ENCODE peak calls at places on chromosomes 5 and 9, in seven cellular contexts. O, W, M, B, X, L and Y are unnamed samples.

GRCh38 chr5:142597546-142598337 is 88.1 kb downstream of the FGF1 start:
- DNase-seq in O (peak; percentile 85), W (no peak), M (peak; percentile 56), B (no peak), X (no peak), L (peak; percentile 77), Y (no peak)

GRCh38 chr9:137254624-137255447 is at the start of gene NELFB:
- DNase-seq in O (peak; percentile 78), W (peak; percentile 93), M (peak; percentile 96), B (peak; percentile 94), X (peak; percentile 91), L (peak; percentile 97), Y (peak; percentile 90)

GRCh38 chr9:126661521-126662251 is 48.0 kb downstream of the LMX1B start:
- DNase-seq in O (no peak), W (no peak), M (no peak), B (no peak), X (no peak), L (peak; percentile 96), Y (no peak)

GRCh38 chr9:2634158-2634557 is 12.6 kb downstream of the VLDLR start:
- DNase-seq in O (no peak), W (no peak), M (no peak), B (no peak), X (no peak), L (no peak), Y (no peak)

GRCh38 chr9:123893831-123894460 is 36.0 kb downstream of the DENND1A start:
- DNase-seq in O (peak; percentile 11), W (no peak), M (no peak), B (peak; percentile 12), X (no peak), L (no peak), Y (no peak)

GRCh38 chr9:71819115-71819739 is 50.9 kb upstream of the CEMIP2 start:
- DNase-seq in O (peak; percentile 36), W (peak; percentile 48), M (peak; percentile 56), B (peak; percentile 41), X (peak; percentile 30), L (peak; percentile 64), Y (no peak)

GRCh38 chr5:167778228-167778627 is 513.2 kb upstream of the WWC1 start:
- DNase-seq in O (no peak), W (no peak), M (no peak), B (no peak), X (no peak), L (no peak), Y (no peak)

GRCh38 chr5:156340886-156341285 is 13.9 kb downstream of the SGCD start:
- DNase-seq in O (no peak), W (no peak), M (no peak), B (no peak), X (no peak), L (no peak), Y (no peak)

GRCh38 chr9:89755835-89756234 is 151.0 kb downstream of the GADD45G start:
- DNase-seq in O (no peak), W (peak; percentile 62), M (no peak), B (no peak), X (no peak), L (no peak), Y (no peak)

GRCh38 chr9:16245756-16246440 is 624.6 kb downstream of the BNC2 start:
- DNase-seq in O (no peak), W (no peak), M (no peak), B (no peak), X (no peak), L (no peak), Y (no peak)

GRCh38 chr9:89483592-89484474 is 14.1 kb downstream of the SEMA4D start:
- DNase-seq in O (no peak), W (no peak), M (peak; percentile 74), B (peak; percentile 73), X (peak; percentile 62), L (no peak), Y (peak; percentile 68)

GRCh38 chr9:80188579-80188978 is 616.8 kb downstream of the TLE4 start:
- DNase-seq in O (no peak), W (no peak), M (no peak), B (no peak), X (no peak), L (no peak), Y (no peak)

GRCh38 chr5:36944607-36945225 is 68.1 kb downstream of the NIPBL start:
- DNase-seq in O (peak; percentile 52), W (no peak), M (no peak), B (peak; percentile 75), X (no peak), L (no peak), Y (no peak)

GRCh38 chr5:1387876-1388275 is 43.0 kb upstream of the CLPTM1L start:
- DNase-seq in O (no peak), W (no peak), M (no peak), B (no peak), X (no peak), L (no peak), Y (no peak)

GRCh38 chr5:152607393-152608165 is 202.5 kb upstream of the NMUR2 start:
- DNase-seq in O (no peak), W (no peak), M (no peak), B (no peak), X (no peak), L (no peak), Y (no peak)

GRCh38 chr5:150461231-150461630 is 11.7 kb upstream of the RPS14 start:
- DNase-seq in O (no peak), W (no peak), M (no peak), B (peak; percentile 83), X (no peak), L (peak; percentile 73), Y (no peak)